ENCODE peak calls at places on chromosomes 11 and 22, in seven cellular contexts. K is Kasumi-1; H is AG09309; D is HCT116; N is stimulated activated CD8-positive, alpha-beta memory T cell treated with anti-CD3 and anti-CD28 coated beads, Interleukin-15, amount 100 ng/mL, for 1 hour; S is GM20000; F is stimulated activated CD4-positive, alpha-beta T cell treated with anti-CD3 and anti-CD28 coated beads, Interleukin-12 subunit alpha, Interleukin-12 subunit beta, amount 100 ng/mL, for 48 hours. Y is an unnamed sample.
A peak's percentile ranks its signal among the peaks of the same experiment; 100 is the strongest.

GRCh38 chr11:131684111-131685060 is 314.0 kb downstream of the NTM start:
- DNase-seq in S (no peak), F (no peak), H (no peak), K (no peak), D (no peak), N (no peak), Y (no peak)

GRCh38 chr11:73661035-73661628 is 14.8 kb downstream of the PLEKHB1 start:
- DNase-seq in D (peak; percentile 43), K (peak; percentile 83), F (peak; percentile 76), S (peak; percentile 93), H (peak; percentile 17), N (peak; percentile 80), Y (peak; percentile 70)

GRCh38 chr11:35909866-35910265 is 34.0 kb upstream of the LDLRAD3 start:
- DNase-seq in N (no peak), D (no peak), S (no peak), H (no peak), F (no peak), K (no peak), Y (no peak)

GRCh38 chr11:57899378-57899777 is 124.3 kb upstream of the OR9Q1 start:
- DNase-seq in F (no peak), D (no peak), S (no peak), N (no peak), H (no peak), K (no peak), Y (no peak)

GRCh38 chr11:102202972-102203371 is 92.7 kb downstream of the YAP1 start:
- DNase-seq in H (no peak), K (no peak), N (no peak), D (no peak), F (no peak), S (no peak), Y (no peak)

GRCh38 chr11:70744396-70745185 is 346.3 kb downstream of the CTTN start:
- DNase-seq in D (no peak), K (no peak), F (no peak), N (no peak), H (no peak), S (no peak), Y (no peak)

GRCh38 chr11:27246925-27247324 is 116.1 kb downstream of the CCDC34 start:
- DNase-seq in S (no peak), K (no peak), H (no peak), N (no peak), D (no peak), F (no peak), Y (no peak)

GRCh38 chr22:46587492-46588278 is 32.5 kb upstream of the GRAMD4 start:
- DNase-seq in N (no peak), H (no peak), K (no peak), F (no peak), D (no peak), S (peak; percentile 82), Y (no peak)

GRCh38 chr11:48034926-48035876 is 54.8 kb downstream of the PTPRJ start:
- DNase-seq in F (no peak), D (no peak), K (no peak), H (no peak), S (no peak), N (no peak), Y (no peak)

GRCh38 chr11:134802116-134802515 is 390.1 kb upstream of the B3GAT1 start:
- DNase-seq in S (no peak), K (no peak), H (no peak), F (no peak), D (no peak), N (no peak), Y (peak; percentile 73)

GRCh38 chr11:67698247-67698646 is 23.8 kb upstream of the ALDH3B2 start:
- DNase-seq in S (peak; percentile 41), H (no peak), K (no peak), N (no peak), D (peak; percentile 22), F (peak; percentile 22), Y (no peak)

GRCh38 chr11:86067230-86068137 is 1.4 kb downstream of the PICALM start:
- DNase-seq in K (peak; percentile 51), H (no peak), D (no peak), S (peak; percentile 14), F (no peak), N (no peak), Y (peak; percentile 62)

GRCh38 chr11:2789791-2790580 is 90.2 kb upstream of the KCNQ1OT1 start:
- DNase-seq in H (no peak), F (no peak), N (no peak), D (no peak), K (no peak), S (no peak), Y (peak; percentile 20)

GRCh38 chr11:45934580-45935318 is 12.3 kb downstream of the LARGE2 start:
- DNase-seq in D (no peak), H (no peak), F (no peak), S (no peak), N (no peak), K (no peak), Y (no peak)

GRCh38 chr22:20508815-20509271 is 1.4 kb downstream of the MED15 start:
- DNase-seq in N (no peak), K (no peak), H (no peak), S (no peak), D (no peak), F (no peak), Y (no peak)

GRCh38 chr11:113664069-113664980 is 41.8 kb downstream of the TMPRSS5 start:
- DNase-seq in S (no peak), N (no peak), K (no peak), F (no peak), H (peak; percentile 57), D (peak; percentile 7), Y (peak; percentile 77)

GRCh38 chr11:103907136-103907535 is 129.3 kb upstream of the DDI1 start:
- DNase-seq in D (no peak), H (no peak), S (no peak), N (no peak), K (no peak), F (no peak), Y (no peak)

GRCh38 chr22:26367402-26368245 is 61.4 kb upstream of the ASPHD2 start:
- DNase-seq in N (peak; percentile 24), F (peak; percentile 34), K (peak; percentile 79), H (no peak), S (peak; percentile 39), D (peak; percentile 59), Y (peak; percentile 58)

GRCh38 chr11:27721505-27722116 is 21.4 kb upstream of the BDNF start:
- DNase-seq in F (no peak), H (no peak), N (no peak), K (no peak), D (no peak), S (no peak), Y (no peak)

GRCh38 chr11:67648140-67648795 is 2.3 kb downstream of the ACY3 start:
- DNase-seq in H (no peak), D (peak; percentile 59), K (peak; percentile 77), F (peak; percentile 52), S (peak; percentile 79), N (no peak), Y (peak; percentile 66)

GRCh38 chr22:43289976-43290663 is 53.1 kb downstream of the SCUBE1 start:
- DNase-seq in D (no peak), F (no peak), N (no peak), S (no peak), H (no peak), K (no peak), Y (no peak)

GRCh38 chr11:118048472-118049370 is 28.2 kb upstream of the TMPRSS4 start:
- DNase-seq in H (no peak), F (no peak), K (no peak), S (no peak), N (no peak), D (no peak), Y (no peak)

GRCh38 chr22:37416389-37416788 is 10.9 kb downstream of the ELFN2 start:
- DNase-seq in D (no peak), S (no peak), F (no peak), K (no peak), N (no peak), H (no peak), Y (no peak)

GRCh38 chr22:49901457-49901856 is 16.8 kb downstream of the ALG12 start:
- DNase-seq in F (no peak), D (no peak), S (no peak), H (no peak), N (no peak), K (no peak), Y (no peak)

GRCh38 chr11:45260047-45260446 is 26.1 kb downstream of the SYT13 start:
- DNase-seq in D (no peak), S (no peak), H (no peak), K (no peak), N (no peak), F (no peak), Y (no peak)

GRCh38 chr22:31243339-31244043 is 31.4 kb downstream of the LIMK2 start:
- DNase-seq in H (no peak), N (no peak), D (peak; percentile 51), F (no peak), K (no peak), S (no peak), Y (peak; percentile 55)

GRCh38 chr22:45757068-45757467 is 85.4 kb downstream of the ATXN10 start:
- DNase-seq in S (no peak), H (no peak), K (no peak), D (no peak), F (no peak), N (no peak), Y (peak; percentile 66)

GRCh38 chr11:77589181-77589520 is 602 bp upstream of the AQP11 start:
- DNase-seq in K (peak; percentile 70), D (no peak), F (no peak), N (no peak), H (no peak), S (no peak), Y (no peak)

GRCh38 chr22:29477919-29478318 is 2.1 kb upstream of the NEFH start:
- DNase-seq in D (no peak), S (no peak), H (no peak), K (no peak), N (no peak), F (no peak), Y (no peak)

GRCh38 chr11:6703247-6704063 is 20.3 kb upstream of the MRPL17 start:
- DNase-seq in S (no peak), K (peak; percentile 94), F (no peak), H (peak; percentile 46), N (no peak), D (peak; percentile 24), Y (peak; percentile 66)

GRCh38 chr22:39117585-39118191 is 20.6 kb downstream of the APOBEC3H start:
- DNase-seq in N (peak; percentile 52), D (peak; percentile 53), K (peak; percentile 47), F (peak; percentile 72), S (peak; percentile 78), H (peak; percentile 4), Y (peak; percentile 77)

GRCh38 chr11:128936546-128937275 is 6.0 kb downstream of the TP53AIP1 start:
- DNase-seq in N (no peak), S (no peak), K (no peak), F (no peak), H (no peak), D (no peak), Y (no peak)

GRCh38 chr22:46830841-46831240 is 68.4 kb downstream of the TBC1D22A start:
- DNase-seq in K (no peak), H (no peak), N (no peak), S (no peak), D (no peak), F (no peak), Y (no peak)

GRCh38 chr11:76660533-76661305 is 9.8 kb downstream of the LRRC32 start:
- DNase-seq in K (no peak), H (no peak), D (no peak), N (no peak), F (no peak), S (no peak), Y (no peak)

GRCh38 chr11:94895451-94895850 is 77.9 kb downstream of the CWC15 start:
- DNase-seq in K (no peak), F (no peak), D (no peak), N (no peak), H (no peak), S (no peak), Y (no peak)

Y was measured in Caco-2.